ENCODE peak calls at places on chromosomes 11 and 22, in nine cellular contexts. F is lower lobe of right lung; E is left lung; W is activated CD8-positive, alpha-beta memory T cell treated with anti-CD3 and anti-CD28 coated beads, Interleukin-2, amount 10 ng/mL, durations not matched to agents 7 days and 5 days; D is central memory CD8-positive, alpha-beta T cell; G is aorta; R is stimulated activated memory B cell treated with anti-CD40 and anti-IgM and Interleukin-4, amounts not matched to agents 10 μg/mL and 1 μg/mL and 100 μg/mL, for 72 hours; P is thoracic aorta; S is HepG2. I is an unnamed sample.

GRCh38 chr11:44967930-44968496 is 17.3 kb upstream of the TP53I11 start:
- ATAC-seq in F (no peak), E (no peak), W (no peak), D (no peak), G (no peak), R (no peak), P (no peak), S (no peak), I (no peak)

GRCh38 chr22:45818130-45819085 is 146.8 kb downstream of the ATXN10 start:
- ATAC-seq in F (peak), E (peak), W (no peak), D (no peak), G (no peak), R (no peak), P (no peak), S (peak), I (no peak)

GRCh38 chr11:119999220-119999619 is 138.7 kb downstream of the TRIM29 start:
- ATAC-seq in F (no peak), E (no peak), W (no peak), D (no peak), G (no peak), R (no peak), P (no peak), S (no peak), I (no peak)

GRCh38 chr22:40289991-40290459 is 56.3 kb upstream of the ADSL start:
- ATAC-seq in F (peak), E (peak), W (peak), D (peak), G (no peak), R (peak), P (no peak), S (no peak), I (no peak)

GRCh38 chr11:68113986-68114385 is 7.2 kb downstream of the CHKA start:
- ATAC-seq in F (no peak), E (peak), W (no peak), D (no peak), G (no peak), R (no peak), P (no peak), S (no peak), I (peak)

GRCh38 chr11:47887910-47888569 is 39.9 kb upstream of the NUP160 start:
- ATAC-seq in F (no peak), E (no peak), W (no peak), D (no peak), G (no peak), R (no peak), P (no peak), S (no peak), I (no peak)

GRCh38 chr11:126948563-126948962 is 52.0 kb downstream of the KIRREL3 start:
- ATAC-seq in F (no peak), E (no peak), W (no peak), D (no peak), G (no peak), R (no peak), P (no peak), S (no peak), I (no peak)

GRCh38 chr11:72720806-72721205 is 31.4 kb downstream of the ARAP1 start:
- ATAC-seq in F (no peak), E (no peak), W (no peak), D (no peak), G (no peak), R (no peak), P (no peak), S (no peak), I (no peak)

GRCh38 chr11:12489246-12489772 is 111.9 kb downstream of the PARVA start:
- ATAC-seq in F (no peak), E (no peak), W (no peak), D (no peak), G (no peak), R (no peak), P (no peak), S (no peak), I (no peak)

GRCh38 chr11:93689166-93689734 is 27.8 kb downstream of the CEP295 start:
- ATAC-seq in F (no peak), E (no peak), W (peak), D (no peak), G (no peak), R (peak), P (no peak), S (no peak), I (no peak)

GRCh38 chr22:19597399-19597735 is 73.2 kb upstream of the CLDN5 start:
- ATAC-seq in F (peak), E (peak), W (peak), D (peak), G (no peak), R (peak), P (no peak), S (peak), I (no peak)

GRCh38 chr11:86101941-86102407 is 33.1 kb upstream of the PICALM start:
- ATAC-seq in F (no peak), E (peak), W (no peak), D (no peak), G (no peak), R (no peak), P (no peak), S (no peak), I (no peak)

GRCh38 chr11:101429708-101430107 is 154.1 kb downstream of the TRPC6 start:
- ATAC-seq in F (no peak), E (peak), W (no peak), D (no peak), G (no peak), R (no peak), P (no peak), S (peak), I (no peak)

GRCh38 chr22:42816339-42816738 is 40.7 kb downstream of the ARFGAP3 start:
- ATAC-seq in F (peak), E (peak), W (no peak), D (no peak), G (no peak), R (no peak), P (no peak), S (no peak), I (no peak)

GRCh38 chr22:40053460-40053859 is 58.7 kb downstream of the FAM83F start:
- ATAC-seq in F (no peak), E (peak), W (no peak), D (no peak), G (no peak), R (no peak), P (no peak), S (no peak), I (no peak)

GRCh38 chr11:34214961-34215805 is 109.8 kb downstream of the NAT10 start:
- ATAC-seq in F (no peak), E (peak), W (peak), D (no peak), G (no peak), R (peak), P (no peak), S (no peak), I (no peak)

I was measured in gastroesophageal sphincter.